ENCODE peak calls at places on chromosome 1, in seven cellular contexts. F is HCT116; C is mesendoderm; M is Caco-2; Q is CD8-positive, alpha-beta T cell; S is ovary; Y is IMR-90. E is an unnamed sample.

GRCh38 chr1:176880954-176881595 is 283.4 kb downstream of the ASTN1 start:
- DNase-seq in F (peak; percentile 51), C (peak; percentile 88), M (peak; percentile 75), Q (peak; percentile 30), S (peak; percentile 54), Y (peak; percentile 62), E (peak; percentile 48)

GRCh38 chr1:210688482-210689233 is 360.0 kb downstream of the HHAT start:
- DNase-seq in F (no peak), C (no peak), M (no peak), Q (no peak), S (no peak), Y (peak; percentile 51), E (no peak)

GRCh38 chr1:99347041-99347684 is 82.9 kb downstream of the PLPPR4 start:
- DNase-seq in F (no peak), C (no peak), M (no peak), Q (no peak), S (no peak), Y (no peak), E (no peak)

GRCh38 chr1:157114183-157115121 is 14.8 kb upstream of the ETV3L start:
- DNase-seq in F (no peak), C (no peak), M (no peak), Q (no peak), S (no peak), Y (no peak), E (peak; percentile 25)

GRCh38 chr1:94669213-94669612 is 127.7 kb upstream of the F3 start:
- DNase-seq in F (no peak), C (no peak), M (no peak), Q (no peak), S (no peak), Y (peak; percentile 42), E (no peak)

GRCh38 chr1:156126043-156126700 is 11.7 kb downstream of the LMNA start:
- DNase-seq in F (peak; percentile 91), C (peak; percentile 94), M (no peak), Q (peak; percentile 74), S (peak; percentile 93), Y (peak; percentile 96), E (peak; percentile 98)

GRCh38 chr1:201142854-201143725 is 11.2 kb downstream of the TMEM9 start:
- DNase-seq in F (no peak), C (no peak), M (no peak), Q (no peak), S (peak; percentile 2), Y (no peak), E (no peak)

GRCh38 chr1:159000627-159001026 is 9.1 kb upstream of the IFI16 start:
- DNase-seq in F (peak; percentile 10), C (peak; percentile 77), M (no peak), Q (no peak), S (peak; percentile 91), Y (peak; percentile 94), E (peak; percentile 78)

GRCh38 chr1:145927916-145928647 is 798 bp upstream of the RBM8A start:
- DNase-seq in F (no peak), C (no peak), M (no peak), Q (no peak), S (no peak), Y (no peak), E (no peak)

GRCh38 chr1:51736702-51737101 is 119.8 kb downstream of the OSBPL9 start:
- DNase-seq in F (peak; percentile 16), C (no peak), M (no peak), Q (no peak), S (no peak), Y (peak; percentile 77), E (peak; percentile 48)

GRCh38 chr1:204188959-204189639 is 7.2 kb downstream of the KISS1 start:
- DNase-seq in F (no peak), C (no peak), M (no peak), Q (no peak), S (no peak), Y (no peak), E (no peak)
- H3K27me3 ChIP-seq in F (no peaks in the 10 kb centered on the region), C (peaks cover 2% of the 10 kb centered on the region), M (no peaks in the 10 kb centered on the region), Q (peaks cover 4% of the 10 kb centered on the region), S (no peaks in the 10 kb centered on the region), Y (peaks cover 3% of the 10 kb centered on the region), E (no peaks in the 10 kb centered on the region)

DNA sequence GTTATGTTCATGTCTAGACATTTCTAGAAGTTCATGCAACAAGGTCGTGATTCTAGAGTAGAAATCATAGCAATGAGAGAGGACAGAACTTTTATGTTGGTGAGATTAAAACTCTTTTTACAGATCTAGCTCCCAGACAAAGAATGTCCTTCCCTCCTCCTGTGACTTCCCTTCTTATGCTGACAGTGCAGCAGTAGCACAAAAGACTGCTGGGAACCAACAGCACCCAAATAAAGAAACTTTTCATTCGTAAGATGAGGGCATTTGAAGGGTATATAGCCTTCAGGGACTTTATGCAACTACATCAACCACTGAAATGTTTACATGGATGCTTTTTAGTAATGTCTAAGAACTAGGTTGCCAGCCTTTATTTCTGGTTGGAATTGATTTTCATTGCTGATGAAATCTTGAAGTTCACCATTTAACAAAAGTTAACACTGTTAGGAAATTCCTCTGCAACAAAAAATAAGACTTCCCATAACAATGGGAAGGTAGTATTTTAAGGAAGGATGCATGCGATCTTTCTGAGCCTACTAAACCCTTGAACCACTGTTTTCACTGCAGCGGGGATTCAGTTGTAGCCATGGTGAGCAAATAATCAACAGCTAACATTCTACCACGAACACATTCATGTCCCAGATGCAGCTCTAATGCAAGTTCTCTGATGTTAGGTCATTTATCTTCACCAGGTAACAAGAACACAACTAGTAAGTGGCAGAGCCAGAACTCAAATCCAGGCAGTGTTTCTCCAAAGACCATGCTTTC is 672.8 kb downstream of the PTPRC start:
- DNase-seq in F (no peak), C (peak; percentile 32), M (no peak), Q (no peak), S (no peak), Y (no peak), E (no peak)
- H3K4me3 ChIP-seq in F (no peak overlapping the region), C (no peak overlapping the region), M (no peak overlapping the region), Q (no peak overlapping the region), S (no peak overlapping the region), Y (no peak overlapping the region), E (no peak overlapping the region)

GRCh38 chr1:228272331-228272791 is 64.5 kb downstream of the OBSCN start:
- DNase-seq in F (no peak), C (no peak), M (no peak), Q (no peak), S (no peak), Y (no peak), E (no peak)

GRCh38 chr1:228273720-228274451 is 66.0 kb downstream of the OBSCN start:
- DNase-seq in F (no peak), C (no peak), M (no peak), Q (no peak), S (no peak), Y (no peak), E (no peak)

GRCh38 chr1:228271701-228272251 is 63.9 kb downstream of the OBSCN start:
- DNase-seq in F (no peak), C (no peak), M (no peak), Q (no peak), S (no peak), Y (no peak), E (no peak)

GRCh38 chr1:228274452-228275153 is 66.8 kb downstream of the OBSCN start:
- DNase-seq in F (no peak), C (peak; percentile 13), M (no peak), Q (no peak), S (no peak), Y (no peak), E (no peak)

GRCh38 chr1:228272831-228273571 is 65.2 kb downstream of the OBSCN start:
- DNase-seq in F (no peak), C (no peak), M (no peak), Q (peak; percentile 8), S (no peak), Y (no peak), E (no peak)
- H3K4me1 ChIP-seq in F (peaks cover 6% of the 10 kb centered on the region), C (peaks cover 2% of the 10 kb centered on the region), M (no peaks in the 10 kb centered on the region), Q (peaks cover 6% of the 10 kb centered on the region), S (peaks cover 4% of the 10 kb centered on the region), Y (peaks cover 12% of the 10 kb centered on the region), E (peaks cover 10% of the 10 kb centered on the region)

GRCh38 chr1:116246174-116246573 is 126.9 kb upstream of the ATP1A1 start:
- DNase-seq in F (no peak), C (peak; percentile 26), M (no peak), Q (no peak), S (no peak), Y (no peak), E (no peak)
- H3K27me3 ChIP-seq in F (no peaks in the 10 kb centered on the region), C (no peaks in the 10 kb centered on the region), M (no peaks in the 10 kb centered on the region), Q (no peaks in the 10 kb centered on the region), S (no peaks in the 10 kb centered on the region), Y (peaks cover 3% of the 10 kb centered on the region), E (peaks cover 4% of the 10 kb centered on the region)

GRCh38 chr1:192993426-192994085 is 65.6 kb downstream of the UCHL5 start:
- DNase-seq in F (no peak), C (peak; percentile 47), M (no peak), Q (no peak), S (no peak), Y (peak; percentile 63), E (peak; percentile 55)
- H3K4me3 ChIP-seq in F (no peak overlapping the region), C (no peak overlapping the region), M (no peak overlapping the region), Q (no peak overlapping the region), S (no peak overlapping the region), Y (no peak overlapping the region), E (no peak overlapping the region)

GRCh38 chr1:55580845-55581332 is 365.7 kb upstream of the USP24 start:
- DNase-seq in F (peak; percentile 23), C (peak; percentile 14), M (no peak), Q (no peak), S (no peak), Y (peak; percentile 92), E (no peak)

GRCh38 chr1:55584521-55585401 is 369.6 kb upstream of the USP24 start:
- DNase-seq in F (no peak), C (peak; percentile 25), M (no peak), Q (no peak), S (peak; percentile 55), Y (peak; percentile 44), E (no peak)

GRCh38 chr1:55585402-55585792 is 370.2 kb upstream of the USP24 start:
- DNase-seq in F (no peak), C (no peak), M (no peak), Q (no peak), S (no peak), Y (no peak), E (no peak)

GRCh38 chr1:55579332-55579996 is 364.3 kb upstream of the USP24 start:
- DNase-seq in F (no peak), C (no peak), M (no peak), Q (no peak), S (no peak), Y (no peak), E (no peak)

GRCh38 chr1:55582078-55582477 is 366.9 kb upstream of the USP24 start:
- DNase-seq in F (no peak), C (peak; percentile 28), M (no peak), Q (no peak), S (no peak), Y (no peak), E (no peak)
- H3K4me1 ChIP-seq in F (no peaks in the 10 kb centered on the region), C (peaks cover 4% of the 10 kb centered on the region), M (no peaks in the 10 kb centered on the region), Q (no peaks in the 10 kb centered on the region), S (peaks cover 2% of the 10 kb centered on the region), Y (peaks cover 13% of the 10 kb centered on the region), E (peaks cover 13% of the 10 kb centered on the region)

GRCh38 chr1:61053712-61054608 is 28.4 kb upstream of the NFIA start:
- DNase-seq in F (no peak), C (peak; percentile 23), M (no peak), Q (no peak), S (peak; percentile 52), Y (no peak), E (no peak)
- H3K27me3 ChIP-seq in F (no peaks in the 10 kb centered on the region), C (peaks cover 59% of the 10 kb centered on the region), M (no peaks in the 10 kb centered on the region), Q (no peaks in the 10 kb centered on the region), S (no peaks in the 10 kb centered on the region), Y (peaks cover 46% of the 10 kb centered on the region), E (peaks cover 23% of the 10 kb centered on the region)

GRCh38 chr1:173532237-173532636 is 55.1 kb downstream of the PRDX6 start:
- DNase-seq in F (no peak), C (no peak), M (no peak), Q (no peak), S (no peak), Y (no peak), E (no peak)
- H3K4me3 ChIP-seq in F (no peak overlapping the region), C (no peak overlapping the region), M (no peak overlapping the region), Q (peak overlapping the region; percentile 13), S (no peak overlapping the region), Y (no peak overlapping the region), E (no peak overlapping the region)